ENCODE peak calls at places on chromosomes 1 and 21, in seven cellular contexts. One of them, this sample, is unnamed.

GRCh38 chr1:219837994-219838294 is 90.4 kb downstream of the SLC30A10 start:
- DNase-seq in testis: no peak
- DNase-seq in breast epithelium: no peak
- DNase-seq in Peyer's patch: no peak
- DNase-seq in uterus: no peak
- DNase-seq in suprapubic skin: no peak
- DNase-seq in vagina: no peak
- DNase-seq in this sample: no peak

GRCh38 chr1:32494196-32494595 is 29.3 kb downstream of the ZBTB8B start:
- DNase-seq in testis: no peak
- DNase-seq in breast epithelium: no peak
- DNase-seq in Peyer's patch: no peak
- DNase-seq in uterus: no peak
- DNase-seq in suprapubic skin: no peak
- DNase-seq in vagina: no peak
- DNase-seq in this sample: no peak

GRCh38 chr1:41481109-41481775 is 3.2 kb downstream of the EDN2 start:
- DNase-seq in testis: no peak
- DNase-seq in breast epithelium: no peak
- DNase-seq in Peyer's patch: no peak
- DNase-seq in uterus: no peak
- DNase-seq in suprapubic skin: no peak
- DNase-seq in vagina: no peak
- DNase-seq in this sample: no peak

GRCh38 chr21:45599146-45599581 is 44.4 kb upstream of the PCBP3 start:
- DNase-seq in testis: no peak
- DNase-seq in breast epithelium: no peak
- DNase-seq in Peyer's patch: peak
- DNase-seq in uterus: no peak
- DNase-seq in suprapubic skin: peak
- DNase-seq in vagina: no peak
- DNase-seq in this sample: no peak

GRCh38 chr1:151980287-151981177 is 13.1 kb downstream of the S100A10 start:
- DNase-seq in testis: peak
- DNase-seq in breast epithelium: no peak
- DNase-seq in Peyer's patch: no peak
- DNase-seq in uterus: peak
- DNase-seq in suprapubic skin: no peak
- DNase-seq in vagina: no peak
- DNase-seq in this sample: peak

GRCh38 chr1:28173151-28173979 is 3.1 kb downstream of the PTAFR start:
- DNase-seq in testis: no peak
- DNase-seq in breast epithelium: no peak
- DNase-seq in Peyer's patch: no peak
- DNase-seq in uterus: no peak
- DNase-seq in suprapubic skin: no peak
- DNase-seq in vagina: no peak
- DNase-seq in this sample: peak

GRCh38 chr1:29209173-29209572 is 21.6 kb downstream of the MECR start:
- DNase-seq in testis: no peak
- DNase-seq in breast epithelium: no peak
- DNase-seq in Peyer's patch: no peak
- DNase-seq in uterus: no peak
- DNase-seq in suprapubic skin: no peak
- DNase-seq in vagina: no peak
- DNase-seq in this sample: no peak

GRCh38 chr1:161185282-161185682 is 8.0 kb upstream of the B4GALT3 start:
- DNase-seq in testis: peak
- DNase-seq in breast epithelium: no peak
- DNase-seq in Peyer's patch: peak
- DNase-seq in uterus: no peak
- DNase-seq in suprapubic skin: peak
- DNase-seq in vagina: no peak
- DNase-seq in this sample: peak

GRCh38 chr1:23615423-23615822 is 56.1 kb upstream of the ID3 start:
- DNase-seq in testis: no peak
- DNase-seq in breast epithelium: no peak
- DNase-seq in Peyer's patch: no peak
- DNase-seq in uterus: no peak
- DNase-seq in suprapubic skin: no peak
- DNase-seq in vagina: no peak
- DNase-seq in this sample: no peak

GRCh38 chr1:240956020-240956419 is 344.1 kb upstream of the GREM2 start:
- DNase-seq in testis: no peak
- DNase-seq in breast epithelium: no peak
- DNase-seq in Peyer's patch: no peak
- DNase-seq in uterus: no peak
- DNase-seq in suprapubic skin: no peak
- DNase-seq in vagina: no peak
- DNase-seq in this sample: no peak

GRCh38 chr1:201779351-201779880 is 49.5 kb upstream of the IPO9 start:
- DNase-seq in testis: no peak
- DNase-seq in breast epithelium: no peak
- DNase-seq in Peyer's patch: no peak
- DNase-seq in uterus: no peak
- DNase-seq in suprapubic skin: no peak
- DNase-seq in vagina: peak
- DNase-seq in this sample: no peak

DNA sequence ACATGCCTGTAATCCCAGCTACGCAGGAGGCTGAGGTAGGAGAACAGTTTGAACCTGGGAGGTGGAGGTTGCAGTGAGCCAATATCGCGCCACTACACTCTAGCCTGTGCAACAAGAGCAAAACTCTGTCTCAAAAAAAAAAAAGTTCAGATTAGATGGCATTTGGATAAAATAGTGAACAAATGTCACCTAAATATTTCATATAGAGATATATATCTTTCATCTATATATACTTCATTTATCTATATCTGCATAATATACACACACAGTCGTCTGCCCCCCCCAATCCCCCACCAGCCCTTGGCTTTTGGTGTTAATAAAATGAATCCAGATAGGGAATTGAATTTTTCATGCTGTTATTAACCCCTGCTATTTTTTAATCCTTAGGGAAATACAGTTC is 5.0 kb downstream of the PPP1R15B start:
- DNase-seq in testis: no peak
- DNase-seq in breast epithelium: no peak
- DNase-seq in Peyer's patch: no peak
- DNase-seq in uterus: no peak
- DNase-seq in suprapubic skin: no peak
- DNase-seq in vagina: peak
- DNase-seq in this sample: no peak
- H3K4me3 ChIP-seq in testis: no peak
- H3K4me3 ChIP-seq in breast epithelium: peak
- H3K4me3 ChIP-seq in Peyer's patch: no peak
- H3K4me3 ChIP-seq in uterus: peak
- H3K4me3 ChIP-seq in suprapubic skin: peak
- H3K4me3 ChIP-seq in vagina: peak
- H3K4me3 ChIP-seq in this sample: peak

DNA sequence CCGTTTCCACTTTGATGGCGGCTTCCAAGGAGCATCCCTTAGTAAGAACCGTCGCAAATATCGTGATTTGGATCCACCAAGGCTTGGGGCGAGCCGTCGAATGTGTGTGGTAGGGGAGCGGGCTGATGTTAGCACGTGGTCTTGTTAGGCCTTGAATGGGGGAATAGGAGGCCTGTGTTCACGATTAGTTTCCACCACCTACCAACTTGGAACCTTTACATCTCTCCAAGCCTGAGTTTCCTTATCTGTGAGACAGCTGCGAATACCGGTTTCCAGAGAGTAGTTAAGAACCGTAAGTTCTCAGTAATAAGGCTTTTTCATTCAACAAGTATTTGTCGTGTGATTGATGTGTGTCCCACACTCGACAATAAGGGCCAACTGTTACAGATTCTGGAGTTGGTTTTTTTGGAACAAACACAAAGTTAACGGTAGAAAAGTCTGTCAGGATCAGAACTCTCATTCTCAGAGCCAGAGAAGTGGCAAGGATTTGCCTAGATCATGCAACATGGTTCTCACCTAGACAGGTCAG is 722 bp downstream of the NUDC start:
- DNase-seq in testis: no peak
- DNase-seq in breast epithelium: no peak
- DNase-seq in Peyer's patch: no peak
- DNase-seq in uterus: no peak
- DNase-seq in suprapubic skin: no peak
- DNase-seq in vagina: no peak
- DNase-seq in this sample: peak
- TF ChIP-seq POLR2A in testis: no peak
- TF ChIP-seq POLR2A in breast epithelium: no peak
- TF ChIP-seq POLR2A in Peyer's patch: no peak
- TF ChIP-seq POLR2A in uterus: no peak
- TF ChIP-seq POLR2A in suprapubic skin: no peak
- TF ChIP-seq POLR2A in vagina: no peak
- TF ChIP-seq POLR2A in this sample: no peak

GRCh38 chr1:19070891-19071621 is 114.6 kb upstream of the IFFO2 start:
- DNase-seq in testis: no peak
- DNase-seq in breast epithelium: no peak
- DNase-seq in Peyer's patch: no peak
- DNase-seq in uterus: no peak
- DNase-seq in suprapubic skin: no peak
- DNase-seq in vagina: no peak
- DNase-seq in this sample: no peak
- H3K4me3 ChIP-seq in testis: no peak
- H3K4me3 ChIP-seq in breast epithelium: no peak
- H3K4me3 ChIP-seq in Peyer's patch: no peak
- H3K4me3 ChIP-seq in uterus: no peak
- H3K4me3 ChIP-seq in suprapubic skin: no peak
- H3K4me3 ChIP-seq in vagina: no peak
- H3K4me3 ChIP-seq in this sample: no peak

GRCh38 chr1:218624051-218624450 is 278.9 kb downstream of the TGFB2 start:
- DNase-seq in testis: no peak
- DNase-seq in breast epithelium: no peak
- DNase-seq in Peyer's patch: no peak
- DNase-seq in uterus: no peak
- DNase-seq in suprapubic skin: no peak
- DNase-seq in vagina: no peak
- DNase-seq in this sample: no peak

GRCh38 chr1:218620956-218621355 is 275.8 kb downstream of the TGFB2 start:
- DNase-seq in testis: no peak
- DNase-seq in breast epithelium: no peak
- DNase-seq in Peyer's patch: no peak
- DNase-seq in uterus: no peak
- DNase-seq in suprapubic skin: no peak
- DNase-seq in vagina: no peak
- DNase-seq in this sample: no peak

DNA sequence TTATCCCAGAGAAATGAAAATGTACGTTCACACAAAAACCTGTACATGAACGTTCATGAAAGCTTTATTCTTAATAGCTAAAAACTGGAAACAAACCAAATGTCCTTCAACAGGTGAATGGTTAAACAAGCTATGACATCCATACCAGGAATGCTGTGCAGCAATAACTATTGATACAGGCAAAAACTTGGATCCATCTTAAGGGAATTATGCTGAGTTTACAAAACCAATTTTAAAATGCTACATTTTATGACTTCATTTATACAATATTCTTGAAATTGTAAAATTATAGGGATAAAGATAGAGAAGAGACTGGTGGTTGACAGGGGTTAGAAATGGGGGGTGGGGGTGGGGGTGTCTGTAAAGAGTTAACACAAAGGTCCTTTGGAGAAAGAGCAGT is 280.3 kb downstream of the TGFB2 start:
- DNase-seq in testis: no peak
- DNase-seq in breast epithelium: no peak
- DNase-seq in Peyer's patch: no peak
- DNase-seq in uterus: no peak
- DNase-seq in suprapubic skin: no peak
- DNase-seq in vagina: no peak
- DNase-seq in this sample: no peak
- TF ChIP-seq POLR2A in testis: no peak
- TF ChIP-seq POLR2A in breast epithelium: no peak
- TF ChIP-seq POLR2A in Peyer's patch: no peak
- TF ChIP-seq POLR2A in uterus: no peak
- TF ChIP-seq POLR2A in suprapubic skin: no peak
- TF ChIP-seq POLR2A in vagina: no peak
- TF ChIP-seq POLR2A in this sample: no peak

GRCh38 chr1:17615959-17616358 is 76.5 kb downstream of the ARHGEF10L start:
- DNase-seq in testis: no peak
- DNase-seq in breast epithelium: no peak
- DNase-seq in Peyer's patch: no peak
- DNase-seq in uterus: no peak
- DNase-seq in suprapubic skin: no peak
- DNase-seq in vagina: no peak
- DNase-seq in this sample: no peak
- H3K4me3 ChIP-seq in testis: no peak
- H3K4me3 ChIP-seq in breast epithelium: no peak
- H3K4me3 ChIP-seq in Peyer's patch: no peak
- H3K4me3 ChIP-seq in uterus: no peak
- H3K4me3 ChIP-seq in suprapubic skin: no peak
- H3K4me3 ChIP-seq in vagina: no peak
- H3K4me3 ChIP-seq in this sample: no peak

GRCh38 chr1:156752843-156753486 is 1.5 kb upstream of the HDGF start:
- DNase-seq in testis: no peak
- DNase-seq in breast epithelium: no peak
- DNase-seq in Peyer's patch: no peak
- DNase-seq in uterus: no peak
- DNase-seq in suprapubic skin: no peak
- DNase-seq in vagina: no peak
- DNase-seq in this sample: no peak

GRCh38 chr1:156750932-156751723 is at the start of gene HDGF:
- DNase-seq in testis: peak
- DNase-seq in breast epithelium: peak
- DNase-seq in Peyer's patch: peak
- DNase-seq in uterus: peak
- DNase-seq in suprapubic skin: peak
- DNase-seq in vagina: peak
- DNase-seq in this sample: peak

GRCh38 chr1:156754219-156754618 is 2.7 kb upstream of the HDGF start:
- DNase-seq in testis: no peak
- DNase-seq in breast epithelium: no peak
- DNase-seq in Peyer's patch: peak
- DNase-seq in uterus: no peak
- DNase-seq in suprapubic skin: no peak
- DNase-seq in vagina: no peak
- DNase-seq in this sample: no peak

GRCh38 chr1:156750191-156750931 is 1.1 kb downstream of the HDGF start:
- DNase-seq in testis: no peak
- DNase-seq in breast epithelium: peak
- DNase-seq in Peyer's patch: peak
- DNase-seq in uterus: peak
- DNase-seq in suprapubic skin: no peak
- DNase-seq in vagina: peak
- DNase-seq in this sample: peak

DNA sequence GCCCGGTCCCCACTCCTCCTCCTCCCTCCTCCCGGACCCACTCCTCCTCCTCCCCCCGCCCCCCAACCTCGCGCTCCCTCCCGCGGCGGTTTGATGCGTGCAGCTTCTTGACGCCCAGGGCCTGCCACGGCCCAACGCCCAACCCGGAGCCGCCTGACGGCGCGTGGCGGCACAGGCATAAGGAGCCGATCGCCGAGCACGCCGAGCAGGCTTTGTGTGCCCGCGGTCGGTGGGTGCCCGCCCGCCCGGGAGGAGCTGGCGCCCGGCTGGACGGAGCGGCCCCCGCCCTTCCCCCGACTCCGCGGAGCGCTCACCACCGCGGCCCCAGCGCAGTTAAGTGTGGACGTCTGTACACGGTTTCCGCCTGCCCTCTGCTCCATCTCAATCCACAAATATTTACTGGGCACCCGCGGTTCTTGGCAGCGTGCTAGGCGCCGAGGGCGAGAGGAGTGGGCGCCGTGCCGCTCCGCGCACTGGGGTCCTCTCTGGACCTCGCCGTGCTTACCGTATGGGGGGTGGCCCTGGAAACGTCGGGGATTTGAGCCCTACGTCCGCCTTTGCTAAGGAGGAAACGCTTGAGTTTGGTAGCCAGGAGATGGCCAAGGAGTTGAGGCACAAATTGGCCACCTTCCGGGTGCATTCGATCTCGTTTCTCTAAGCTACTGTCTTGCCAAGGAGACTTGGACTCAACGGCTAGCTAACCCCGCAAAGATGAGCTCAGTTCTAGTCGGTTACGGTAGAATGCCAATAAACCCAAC is 428 bp upstream of the HDGF start:
- DNase-seq in testis: peak
- DNase-seq in breast epithelium: peak
- DNase-seq in Peyer's patch: peak
- DNase-seq in uterus: peak
- DNase-seq in suprapubic skin: peak
- DNase-seq in vagina: peak
- DNase-seq in this sample: peak
- TF ChIP-seq POLR2A in testis: no peak
- TF ChIP-seq POLR2A in breast epithelium: no peak
- TF ChIP-seq POLR2A in Peyer's patch: peak
- TF ChIP-seq POLR2A in uterus: peak
- TF ChIP-seq POLR2A in suprapubic skin: no peak
- TF ChIP-seq POLR2A in vagina: no peak
- TF ChIP-seq POLR2A in this sample: peak